ENCODE peak calls at places on chromosomes 7 and 10, in seven cellular contexts. B, R, C, F, O, V and M are unnamed samples.

GRCh38 chr10:28652703-28653102 is 24.6 kb upstream of the BAMBI start:
- DNase-seq in B (no peak), R (no peak), C (no peak), F (no peak), O (no peak), V (no peak), M (no peak)

GRCh38 chr7:20299647-20300312 is 30.9 kb upstream of the ITGB8 start:
- DNase-seq in B (no peak), R (no peak), C (no peak), F (no peak), O (peak; percentile 59), V (no peak), M (no peak)

GRCh38 chr7:33905389-33906032 is at the start of gene BMPER:
- DNase-seq in B (peak; percentile 71), R (peak; percentile 28), C (no peak), F (peak; percentile 45), O (no peak), V (peak; percentile 43), M (peak; percentile 38)

GRCh38 chr7:81036041-81036440 is 117.2 kb upstream of the SEMA3C start:
- DNase-seq in B (no peak), R (no peak), C (no peak), F (no peak), O (no peak), V (no peak), M (no peak)

GRCh38 chr10:1132584-1132983 is 76.4 kb downstream of the WDR37 start:
- DNase-seq in B (no peak), R (no peak), C (no peak), F (no peak), O (no peak), V (no peak), M (no peak)

GRCh38 chr7:143331179-143331825 is 15.4 kb downstream of the CLCN1 start:
- DNase-seq in B (no peak), R (no peak), C (no peak), F (no peak), O (peak; percentile 97), V (peak; percentile 38), M (no peak)

GRCh38 chr10:102596506-102596971 is 47.7 kb upstream of the TRIM8 start:
- DNase-seq in B (peak; percentile 48), R (peak; percentile 57), C (no peak), F (no peak), O (peak; percentile 54), V (peak; percentile 75), M (peak; percentile 67)

GRCh38 chr7:5469375-5470166 is 45.9 kb upstream of the TNRC18 start:
- DNase-seq in B (no peak), R (no peak), C (no peak), F (no peak), O (no peak), V (no peak), M (no peak)

GRCh38 chr10:103125323-103126267 is 67.5 kb downstream of the NT5C2 start:
- DNase-seq in B (no peak), R (no peak), C (no peak), F (no peak), O (no peak), V (no peak), M (no peak)

GRCh38 chr7:48074231-48074654 is 14.8 kb upstream of the UPP1 start:
- DNase-seq in B (no peak), R (no peak), C (no peak), F (no peak), O (no peak), V (no peak), M (no peak)

GRCh38 chr7:149774237-149775175 is 1.1 kb upstream of the ZNF467 start:
- DNase-seq in B (no peak), R (no peak), C (no peak), F (peak; percentile 48), O (no peak), V (no peak), M (no peak)

GRCh38 chr7:418636-419280 is 100.9 kb downstream of the PDGFA start:
- DNase-seq in B (no peak), R (no peak), C (no peak), F (peak; percentile 36), O (no peak), V (no peak), M (peak; percentile 74)
- H3K9me3 ChIP-seq in B (peaks cover 22% of the 10 kb centered on the region), R (no peaks in the 10 kb centered on the region), C (peaks cover 18% of the 10 kb centered on the region), F (peaks cover 11% of the 10 kb centered on the region), O (no peaks in the 10 kb centered on the region), V (peaks cover 10% of the 10 kb centered on the region), M (no peaks in the 10 kb centered on the region)

GRCh38 chr7:22864301-22864700 is 41.7 kb upstream of the TOMM7 start:
- DNase-seq in B (no peak), R (no peak), C (no peak), F (no peak), O (peak; percentile 31), V (no peak), M (no peak)
- H3K9me3 ChIP-seq in B (no peaks in the 10 kb centered on the region), R (no peaks in the 10 kb centered on the region), C (no peaks in the 10 kb centered on the region), F (no peaks in the 10 kb centered on the region), O (no peaks in the 10 kb centered on the region), V (no peaks in the 10 kb centered on the region), M (no peaks in the 10 kb centered on the region)

GRCh38 chr7:64653721-64654401 is 12.1 kb upstream of the ZNF107 start:
- DNase-seq in B (no peak), R (no peak), C (no peak), F (no peak), O (no peak), V (no peak), M (no peak)
- H3K9me3 ChIP-seq in B (no peaks in the 10 kb centered on the region), R (no peaks in the 10 kb centered on the region), C (no peaks in the 10 kb centered on the region), F (no peaks in the 10 kb centered on the region), O (no peaks in the 10 kb centered on the region), V (peaks cover 9% of the 10 kb centered on the region), M (no peaks in the 10 kb centered on the region)

GRCh38 chr7:32522746-32523145 is 27.5 kb downstream of the AVL9 start:
- DNase-seq in B (no peak), R (no peak), C (no peak), F (no peak), O (no peak), V (no peak), M (no peak)
- H3K9me3 ChIP-seq in B (peaks cover 90% of the 10 kb centered on the region), R (no peaks in the 10 kb centered on the region), C (peaks cover 29% of the 10 kb centered on the region), F (peaks cover 3% of the 10 kb centered on the region), O (no peaks in the 10 kb centered on the region), V (peaks cover 37% of the 10 kb centered on the region), M (no peaks in the 10 kb centered on the region)

GRCh38 chr7:158116235-158116634 is 471.4 kb downstream of the PTPRN2 start:
- DNase-seq in B (no peak), R (no peak), C (no peak), F (no peak), O (no peak), V (no peak), M (no peak)
- H3K9me3 ChIP-seq in B (no peaks in the 10 kb centered on the region), R (no peaks in the 10 kb centered on the region), C (peaks cover 44% of the 10 kb centered on the region), F (peaks cover 32% of the 10 kb centered on the region), O (no peaks in the 10 kb centered on the region), V (peaks cover 5% of the 10 kb centered on the region), M (no peaks in the 10 kb centered on the region)

GRCh38 chr7:57426629-57427003 is 23.4 kb upstream of the ZNF716 start:
- DNase-seq in B (no peak), R (no peak), C (no peak), F (no peak), O (no peak), V (no peak), M (no peak)

GRCh38 chr7:57425969-57426628 is 23.9 kb upstream of the ZNF716 start:
- DNase-seq in B (no peak), R (no peak), C (no peak), F (no peak), O (no peak), V (no peak), M (peak; percentile 61)

GRCh38 chr7:57425239-57425944 is 24.6 kb upstream of the ZNF716 start:
- DNase-seq in B (no peak), R (no peak), C (no peak), F (no peak), O (no peak), V (no peak), M (no peak)

GRCh38 chr7:57424515-57425238 is 25.3 kb upstream of the ZNF716 start:
- DNase-seq in B (no peak), R (no peak), C (no peak), F (no peak), O (no peak), V (no peak), M (no peak)

DNA sequence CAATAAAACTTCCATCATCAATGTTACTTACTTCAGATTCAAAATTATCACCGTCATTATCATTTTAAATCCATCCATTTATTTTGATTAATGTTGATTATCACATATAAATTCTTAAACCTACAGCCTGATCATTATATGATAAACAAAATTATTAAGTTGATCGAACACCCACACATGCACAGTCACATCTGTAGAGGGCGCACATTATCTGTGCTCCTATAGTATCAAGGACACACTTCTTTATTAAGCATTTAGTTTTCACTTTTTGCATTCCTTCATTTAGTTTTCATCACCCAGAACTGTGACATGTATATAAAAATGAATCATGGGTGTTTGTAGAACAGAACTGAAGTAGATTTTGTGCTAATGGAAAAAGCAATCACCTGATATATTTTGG is 26.2 kb upstream of the ZNF716 start:
- DNase-seq in B (no peak), R (no peak), C (no peak), F (no peak), O (no peak), V (no peak), M (no peak)
- H3K9me3 ChIP-seq in B (no peaks in the 10 kb centered on the region), R (no peaks in the 10 kb centered on the region), C (no peaks in the 10 kb centered on the region), F (no peaks in the 10 kb centered on the region), O (no peaks in the 10 kb centered on the region), V (no peaks in the 10 kb centered on the region), M (no peaks in the 10 kb centered on the region)

DNA sequence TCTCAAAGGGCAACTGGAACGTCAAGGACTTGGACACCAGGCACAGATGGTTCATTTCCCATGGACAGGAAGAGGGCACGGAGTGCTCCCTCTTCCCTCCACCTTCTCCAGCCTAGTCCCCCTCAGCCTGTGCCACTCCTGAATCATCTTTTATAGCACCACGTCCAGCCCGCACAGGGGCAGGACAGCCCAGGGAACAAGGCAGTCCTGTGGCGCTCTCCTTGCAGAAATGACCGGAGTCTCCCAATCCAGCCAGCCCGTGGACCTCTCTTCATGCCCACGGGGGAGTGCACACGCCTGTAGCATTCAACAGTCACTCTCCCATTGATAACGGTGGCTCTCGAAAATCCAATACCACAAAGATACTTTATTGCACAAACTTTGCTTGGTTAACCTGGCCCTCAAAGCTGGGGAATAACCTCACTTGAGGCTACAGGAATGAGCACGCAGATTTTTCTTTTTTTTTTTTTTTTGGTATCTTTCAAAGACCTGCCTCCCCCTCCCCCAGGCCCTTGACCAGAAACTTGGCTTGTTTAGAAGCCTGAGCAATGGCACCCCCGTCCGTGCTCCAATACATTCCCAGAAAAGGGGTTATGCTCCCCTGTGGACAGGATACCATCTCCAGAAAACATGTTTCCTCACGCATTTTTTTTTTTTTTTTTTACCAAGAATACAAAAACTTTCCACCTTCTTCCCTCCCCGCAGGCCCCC is 728 bp downstream of the PRKCQ start:
- DNase-seq in B (no peak), R (peak; percentile 19), C (no peak), F (peak; percentile 49), O (peak; percentile 3), V (no peak), M (no peak)
- H3K9me3 ChIP-seq in B (no peaks in the 10 kb centered on the region), R (no peaks in the 10 kb centered on the region), C (no peaks in the 10 kb centered on the region), F (no peaks in the 10 kb centered on the region), O (no peaks in the 10 kb centered on the region), V (no peaks in the 10 kb centered on the region), M (no peaks in the 10 kb centered on the region)